ENCODE peak calls at places on chromosome 13, in five cellular contexts. X is mesendoderm, Y is IMR-90, U is mesenchymal stem cell, H is H1. F is an unnamed sample.

GRCh38 chr13:27980280-27980998 is 8.1 kb downstream of the URAD start:
- DNase-seq in X (no peak), Y (no peak), U (no peak), H (no peak), F (no peak)

GRCh38 chr13:101875091-101875490 is 422.6 kb downstream of the ITGBL1 start:
- DNase-seq in X (no peak), Y (no peak), U (no peak), H (no peak), F (no peak)

GRCh38 chr13:96551540-96551939 is 442.7 kb downstream of the OXGR1 start:
- DNase-seq in X (peak; percentile 8), Y (no peak), U (peak; percentile 42), H (no peak), F (no peak)

GRCh38 chr13:84831666-84832657 is 949.7 kb upstream of the SLITRK1 start:
- DNase-seq in X (no peak), Y (no peak), U (no peak), H (no peak), F (no peak)

GRCh38 chr13:40653558-40654318 is 12.7 kb downstream of the FOXO1 start:
- DNase-seq in X (peak; percentile 79), Y (no peak), U (peak; percentile 16), H (no peak), F (no peak)

GRCh38 chr13:20411638-20412342 is 113.9 kb downstream of the CRYL1 start:
- DNase-seq in X (no peak), Y (no peak), U (no peak), H (no peak), F (no peak)

GRCh38 chr13:59340581-59340980 is 823.1 kb downstream of the DIAPH3 start:
- DNase-seq in X (no peak), Y (no peak), U (no peak), H (no peak), F (no peak)

GRCh38 chr13:75881109-75881775 is 245.1 kb downstream of the LMO7 start:
- DNase-seq in X (no peak), Y (peak; percentile 77), U (peak; percentile 83), H (no peak), F (no peak)

GRCh38 chr13:50910483-50910805 is 853 bp downstream of the RNASEH2B start:
- DNase-seq in X (peak; percentile 71), Y (peak; percentile 42), U (peak; percentile 63), H (no peak), F (peak; percentile 29)

GRCh38 chr13:26921918-26922317 is 161.3 kb upstream of the GPR12 start:
- DNase-seq in X (no peak), Y (no peak), U (no peak), H (no peak), F (no peak)

GRCh38 chr13:49057176-49057575 is 81.5 kb downstream of the FNDC3A start:
- DNase-seq in X (no peak), Y (no peak), U (no peak), H (no peak), F (no peak)

GRCh38 chr13:67134322-67135129 is 95.6 kb downstream of the PCDH9 start:
- DNase-seq in X (no peak), Y (peak; percentile 25), U (peak; percentile 37), H (no peak), F (no peak)

GRCh38 chr13:25214371-25215252 is 42.5 kb upstream of the AMER2 start:
- DNase-seq in X (peak; percentile 53), Y (peak; percentile 21), U (peak; percentile 7), H (no peak), F (no peak)

GRCh38 chr13:99978781-99979452 is 2.7 kb upstream of the ZIC2 start:
- DNase-seq in X (peak; percentile 98), Y (no peak), U (no peak), H (no peak), F (no peak)

GRCh38 chr13:49481788-49482187 is 14.0 kb upstream of the PHF11 start:
- DNase-seq in X (no peak), Y (no peak), U (no peak), H (no peak), F (no peak)

GRCh38 chr13:25882732-25883357 is 169.0 kb downstream of the SHISA2 start:
- DNase-seq in X (peak; percentile 22), Y (no peak), U (peak; percentile 55), H (no peak), F (no peak)

GRCh38 chr13:23497186-23497585 is 63.7 kb upstream of the SACS start:
- DNase-seq in X (no peak), Y (no peak), U (no peak), H (no peak), F (no peak)

GRCh38 chr13:109408596-109409382 is 377.6 kb downstream of the IRS2 start:
- DNase-seq in X (no peak), Y (no peak), U (no peak), H (no peak), F (no peak)

GRCh38 chr13:36096411-36097184 is 34.6 kb downstream of the DCLK1 start:
- DNase-seq in X (no peak), Y (no peak), U (no peak), H (no peak), F (no peak)

GRCh38 chr13:94583926-94584325 is 12.0 kb downstream of the TGDS start:
- DNase-seq in X (no peak), Y (no peak), U (peak; percentile 57), H (no peak), F (no peak)

GRCh38 chr13:98619556-98619955 is 42.6 kb upstream of the STK24 start:
- DNase-seq in X (no peak), Y (no peak), U (no peak), H (no peak), F (no peak)

GRCh38 chr13:98626298-98626940 is 49.5 kb upstream of the STK24 start:
- DNase-seq in X (no peak), Y (no peak), U (no peak), H (no peak), F (no peak)

GRCh38 chr13:98622926-98623325 is 46.0 kb upstream of the STK24 start:
- DNase-seq in X (no peak), Y (no peak), U (no peak), H (no peak), F (no peak)
- H2BK15ac ChIP-seq in X (no peak overlapping the region), Y (no peak overlapping the region), U (no peak overlapping the region), H (no peak overlapping the region), F (no peak overlapping the region)

GRCh38 chr13:30933334-30933681 is 852 bp downstream of the TEX26 start:
- DNase-seq in X (no peak), Y (no peak), U (no peak), H (no peak), F (no peak)
- H3K4me3 ChIP-seq in X (no peak overlapping the region), Y (no peak overlapping the region), U (no peak overlapping the region), H (no peak overlapping the region), F (no peak overlapping the region)

DNA sequence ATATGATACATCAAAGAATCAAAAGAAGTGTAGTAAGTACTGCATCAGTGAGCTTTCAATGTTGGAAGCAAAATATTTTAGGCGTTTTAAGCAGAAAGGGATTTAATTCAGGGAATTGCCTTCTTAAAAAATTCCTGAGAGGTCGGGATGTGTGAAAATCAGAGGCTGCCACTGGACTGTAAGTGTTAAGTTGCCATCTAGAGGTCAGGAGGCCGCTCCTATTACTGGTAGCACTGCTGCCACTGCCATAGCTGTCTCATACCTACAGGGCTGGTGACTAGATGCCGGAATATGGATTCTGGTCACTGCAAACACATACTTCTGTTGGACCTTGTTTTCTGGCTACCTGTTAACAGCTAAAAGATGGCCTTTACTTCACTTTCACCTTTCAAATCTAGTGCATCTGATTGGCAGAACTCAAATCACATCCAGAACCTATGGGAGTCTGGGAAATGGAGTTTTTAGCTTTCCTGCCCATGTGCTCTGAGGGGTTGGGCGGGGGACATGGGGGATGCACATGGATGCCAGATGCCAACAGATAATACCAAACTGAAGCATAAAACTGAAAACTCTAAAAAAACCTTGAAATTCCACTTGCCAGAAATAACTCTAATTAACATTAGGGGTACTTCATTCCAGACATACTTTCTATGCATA is 29.8 kb downstream of the DGKH start:
- DNase-seq in X (peak; percentile 63), Y (no peak), U (no peak), H (no peak), F (no peak)
- H2BK15ac ChIP-seq in X (no peak overlapping the region), Y (no peak overlapping the region), U (no peak overlapping the region), H (no peak overlapping the region), F (no peak overlapping the region)

GRCh38 chr13:31154939-31155338 is 6.8 kb downstream of the HSPH1 start:
- DNase-seq in X (no peak), Y (peak; percentile 65), U (peak; percentile 54), H (no peak), F (no peak)

GRCh38 chr13:31160857-31161582 is 684 bp downstream of the HSPH1 start:
- DNase-seq in X (peak; percentile 60), Y (peak; percentile 75), U (peak; percentile 85), H (no peak), F (peak; percentile 36)

GRCh38 chr13:31161583-31162150 is at the start of gene HSPH1:
- DNase-seq in X (peak; percentile 99), Y (peak; percentile 97), U (peak; percentile 99), H (peak; percentile 89), F (peak; percentile 95)

GRCh38 chr13:31162151-31163008 is 676 bp upstream of the HSPH1 start:
- DNase-seq in X (peak; percentile 99), Y (peak; percentile 99), U (peak; percentile 99), H (peak; percentile 84), F (peak; percentile 95)

GRCh38 chr13:31159306-31159705 is 2.4 kb downstream of the HSPH1 start:
- DNase-seq in X (no peak), Y (peak; percentile 7), U (no peak), H (no peak), F (no peak)
- H3K4me3 ChIP-seq in X (no peak overlapping the region), Y (no peak overlapping the region), U (no peak overlapping the region), H (no peak overlapping the region), F (peak overlapping the region; percentile 95)

GRCh38 chr13:112079696-112080095 is 12.7 kb downstream of the SOX1 start:
- DNase-seq in X (no peak), Y (no peak), U (no peak), H (no peak), F (no peak)
- H2BK15ac ChIP-seq in X (no peak overlapping the region), Y (no peak overlapping the region), U (no peak overlapping the region), H (no peak overlapping the region), F (no peak overlapping the region)

DNA sequence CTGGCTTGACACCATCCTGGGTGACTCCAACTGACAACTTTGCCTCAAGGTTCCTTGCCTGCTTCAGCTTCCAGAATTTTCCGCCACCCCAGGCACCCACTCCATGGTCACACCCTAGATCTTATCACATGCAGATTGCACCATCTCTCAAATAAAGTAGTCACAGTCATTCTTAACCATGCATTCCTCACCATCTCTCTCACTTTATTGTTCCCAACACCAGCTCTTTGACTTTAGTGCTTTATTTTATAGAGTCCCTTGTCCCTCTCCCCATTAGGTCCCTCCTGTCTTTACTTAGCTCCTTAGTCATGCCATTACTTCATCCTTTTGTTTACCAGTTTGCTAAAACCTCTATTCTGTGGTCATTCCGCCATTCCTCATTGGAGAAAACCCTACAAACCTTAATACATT is 351.7 kb downstream of the SPRY2 start:
- DNase-seq in X (peak; percentile 61), Y (peak; percentile 56), U (peak; percentile 79), H (no peak), F (no peak)
- H3K4me3 ChIP-seq in X (no peak overlapping the region), Y (no peak overlapping the region), U (no peak overlapping the region), H (no peak overlapping the region), F (no peak overlapping the region)